ENCODE peak calls at places on chromosomes 11 and 22, in seven cellular contexts. Y is keratinocyte; G is Peyer's patch; O is activated naive CD8-positive, alpha-beta T cell treated with anti-CD3 and anti-CD28 coated beads for 36 hours; D is HEK293T; K is EL; C is skeletal muscle cell. E is an unnamed sample.

GRCh38 chr11:14934641-14935351 is 37.4 kb downstream of the CALCA start:
- DNase-seq in Y (no peak), G (no peak), O (no peak), D (no peak), K (no peak), C (no peak), E (no peak)

GRCh38 chr11:115287266-115287665 is 216.9 kb downstream of the CADM1 start:
- DNase-seq in Y (no peak), G (no peak), O (no peak), D (no peak), K (no peak), C (no peak), E (no peak)

GRCh38 chr11:130817608-130817944 is 98.7 kb downstream of the SNX19 start:
- DNase-seq in Y (no peak), G (no peak), O (no peak), D (no peak), K (peak; percentile 65), C (no peak), E (no peak)

GRCh38 chr11:706439-706956 is 467 bp downstream of the EPS8L2 start:
- DNase-seq in Y (no peak), G (no peak), O (no peak), D (no peak), K (peak; percentile 69), C (no peak), E (no peak)

GRCh38 chr22:27651486-27651885 is 150.1 kb downstream of the MN1 start:
- DNase-seq in Y (no peak), G (no peak), O (no peak), D (no peak), K (no peak), C (no peak), E (no peak)

GRCh38 chr11:111344032-111344431 is 35.0 kb downstream of the POU2AF1 start:
- DNase-seq in Y (no peak), G (no peak), O (no peak), D (no peak), K (peak; percentile 34), C (peak; percentile 90), E (no peak)

GRCh38 chr11:3153291-3153861 is 11.7 kb downstream of the OSBPL5 start:
- DNase-seq in Y (no peak), G (peak; percentile 70), O (no peak), D (no peak), K (peak; percentile 88), C (peak; percentile 63), E (no peak)

GRCh38 chr11:80388133-80388532 is 947.3 kb upstream of the TENM4 start:
- DNase-seq in Y (no peak), G (no peak), O (no peak), D (no peak), K (no peak), C (no peak), E (no peak)

GRCh38 chr11:48107188-48107704 is 109.4 kb upstream of the OR4B1 start:
- DNase-seq in Y (no peak), G (peak; percentile 82), O (peak; percentile 44), D (no peak), K (peak; percentile 70), C (no peak), E (no peak)

GRCh38 chr11:26247340-26247739 is 84.6 kb upstream of the ANO3 start:
- DNase-seq in Y (no peak), G (no peak), O (no peak), D (no peak), K (peak; percentile 6), C (peak; percentile 23), E (no peak)

GRCh38 chr11:117444256-117445096 is 116.8 kb downstream of the CEP164 start:
- DNase-seq in Y (no peak), G (no peak), O (no peak), D (no peak), K (no peak), C (no peak), E (no peak)

GRCh38 chr22:44311855-44312170 is 938 bp downstream of the SHISAL1 start:
- DNase-seq in Y (peak; percentile 46), G (no peak), O (no peak), D (no peak), K (peak; percentile 54), C (no peak), E (no peak)

GRCh38 chr11:102798012-102798746 is at the start of gene MMP1:
- DNase-seq in Y (no peak), G (peak; percentile 71), O (no peak), D (no peak), K (peak; percentile 84), C (peak; percentile 26), E (no peak)

GRCh38 chr11:10298342-10298741 is 4.3 kb upstream of the SBF2 start:
- DNase-seq in Y (no peak), G (peak; percentile 57), O (peak; percentile 66), D (no peak), K (peak; percentile 89), C (peak; percentile 84), E (no peak)

GRCh38 chr11:112961146-112961668 is at the start of gene NCAM1:
- DNase-seq in Y (no peak), G (peak; percentile 63), O (peak; percentile 26), D (peak; percentile 79), K (peak; percentile 37), C (peak; percentile 81), E (no peak)

GRCh38 chr11:121467965-121468364 is 15.2 kb upstream of the SORL1-AS1 start:
- DNase-seq in Y (no peak), G (peak; percentile 63), O (peak; percentile 85), D (no peak), K (no peak), C (no peak), E (no peak)

GRCh38 chr11:70095541-70096252 is 17.6 kb downstream of the ANO1 start:
- DNase-seq in Y (no peak), G (no peak), O (no peak), D (no peak), K (no peak), C (no peak), E (no peak)

GRCh38 chr22:49763138-49763537 is 64.5 kb downstream of the BRD1 start:
- DNase-seq in Y (no peak), G (peak; percentile 14), O (no peak), D (no peak), K (no peak), C (no peak), E (no peak)

GRCh38 chr11:95257596-95257995 is 26.6 kb upstream of the SESN3 start:
- DNase-seq in Y (no peak), G (no peak), O (no peak), D (no peak), K (no peak), C (no peak), E (no peak)

GRCh38 chr11:74636633-74637184 is 44.3 kb downstream of the POLD3 start:
- DNase-seq in Y (peak; percentile 46), G (no peak), O (no peak), D (no peak), K (peak; percentile 83), C (peak; percentile 77), E (no peak)

GRCh38 chr22:40592352-40593113 is 44.0 kb downstream of the MRTFA start:
- DNase-seq in Y (no peak), G (no peak), O (no peak), D (no peak), K (no peak), C (no peak), E (no peak)

GRCh38 chr11:48055292-48056132 is 75.2 kb downstream of the PTPRJ start:
- DNase-seq in Y (no peak), G (peak; percentile 84), O (peak; percentile 64), D (no peak), K (peak; percentile 36), C (peak; percentile 29), E (no peak)

GRCh38 chr22:27149886-27150529 is 492.6 kb downstream of the MIAT start:
- DNase-seq in Y (no peak), G (no peak), O (no peak), D (no peak), K (no peak), C (no peak), E (no peak)